ENCODE peak calls at places on chromosomes 4 and X, in six cellular contexts. V is right lobe of liver, H is stomach, G is WTC11, R is HCT116, I is neural crest cell. J is an unnamed sample.

GRCh38 chr4:87363552-87363951 is 27.4 kb downstream of the HSD17B11 start:
- DNase-seq in I (no peak), V (no peak), R (no peak), H (no peak), G (no peak), J (no peak)

GRCh38 chrX:55056820-55057690 is 17.8 kb upstream of the PAGE2B start:
- DNase-seq in H (no peak), R (no peak), I (no peak), V (no peak), G (no peak), J (no peak)

GRCh38 chr4:106615407-106615945 is 246.9 kb upstream of the GIMD1 start:
- DNase-seq in R (no peak), V (no peak), I (no peak), H (no peak), G (no peak), J (no peak)

GRCh38 chr4:185510803-185511202 is 24.5 kb downstream of the PDLIM3 start:
- DNase-seq in H (no peak), G (no peak), V (no peak), R (no peak), I (no peak), J (no peak)

GRCh38 chr4:175951794-175952193 is 113.8 kb upstream of the WDR17 start:
- DNase-seq in G (no peak), V (no peak), R (no peak), H (peak), I (no peak), J (no peak)

GRCh38 chr4:176709417-176709816 is 83.3 kb downstream of the VEGFC start:
- DNase-seq in I (no peak), R (no peak), G (no peak), H (no peak), V (no peak), J (no peak)

GRCh38 chrX:17559728-17560379 is 177.4 kb upstream of the SCML1 start:
- DNase-seq in H (peak), R (peak), I (no peak), V (no peak), G (no peak), J (peak)

GRCh38 chr4:8857682-8858187 is 13.9 kb downstream of the HMX1 start:
- DNase-seq in I (no peak), R (no peak), G (no peak), V (no peak), H (no peak), J (peak)

GRCh38 chr4:98603683-98604573 is 54.5 kb downstream of the TSPAN5 start:
- DNase-seq in H (no peak), I (no peak), R (no peak), G (no peak), V (no peak), J (no peak)

GRCh38 chr4:75769044-75769443 is 44.7 kb downstream of the USO1 start:
- DNase-seq in V (no peak), R (no peak), H (no peak), I (no peak), G (no peak), J (no peak)

GRCh38 chr4:18684932-18685331 is 663.4 kb upstream of the LCORL start:
- DNase-seq in G (no peak), R (no peak), I (no peak), V (no peak), H (no peak), J (no peak)

GRCh38 chr4:18686338-18687039 is 664.9 kb upstream of the LCORL start:
- DNase-seq in I (no peak), H (no peak), V (no peak), G (no peak), R (no peak), J (no peak)

GRCh38 chr4:18691431-18692200 is 670.1 kb upstream of the LCORL start:
- DNase-seq in H (no peak), G (peak), V (no peak), I (no peak), R (no peak), J (no peak)

GRCh38 chr4:18689308-18689915 is 667.9 kb upstream of the LCORL start:
- DNase-seq in G (peak), I (peak), H (peak), R (peak), V (no peak), J (no peak)
- TF ChIP-seq CTCF in G (peak), I (peak), H (no peak), R (peak), V (peak), J (peak)

GRCh38 chr4:100117749-100118148 is 72.5 kb downstream of the DDIT4L start:
- DNase-seq in R (no peak), G (no peak), V (no peak), H (no peak), I (no peak), J (no peak)
- TF ChIP-seq CTCF in R (no peak), G (no peak), V (no peak), H (no peak), I (no peak), J (no peak)

GRCh38 chrX:101617211-101618191 is at the start of gene ARMCX6:
- DNase-seq in R (peak), G (peak), I (peak), H (peak), V (peak), J (peak)
- TF ChIP-seq CTCF in R (peak), G (no peak), I (peak), H (no peak), V (no peak), J (no peak)

DNA sequence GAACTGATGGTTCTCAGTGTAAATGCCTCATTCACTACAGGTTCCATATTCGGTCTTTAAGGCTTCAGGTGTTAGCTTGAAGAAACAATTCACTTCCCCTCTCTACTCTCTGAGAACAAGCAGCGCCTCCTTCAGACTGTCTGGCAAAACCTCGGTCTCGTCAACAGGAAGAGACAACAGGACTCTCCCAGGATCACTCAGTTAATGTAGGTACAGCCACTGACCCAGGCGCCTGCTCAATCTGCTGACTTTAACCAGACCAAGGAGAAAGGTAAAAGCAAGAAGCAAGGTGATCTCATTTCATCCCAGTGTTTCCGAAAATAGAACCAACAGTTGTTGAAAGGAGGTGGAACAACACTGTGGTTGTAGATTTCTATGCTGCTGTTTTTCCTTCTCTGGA is 102.2 kb downstream of the SLC2A9 start:
- DNase-seq in H (no peak), G (peak), I (no peak), V (no peak), R (no peak), J (no peak)
- TF ChIP-seq CTCF in H (no peak), G (no peak), I (no peak), V (no peak), R (peak), J (no peak)

DNA sequence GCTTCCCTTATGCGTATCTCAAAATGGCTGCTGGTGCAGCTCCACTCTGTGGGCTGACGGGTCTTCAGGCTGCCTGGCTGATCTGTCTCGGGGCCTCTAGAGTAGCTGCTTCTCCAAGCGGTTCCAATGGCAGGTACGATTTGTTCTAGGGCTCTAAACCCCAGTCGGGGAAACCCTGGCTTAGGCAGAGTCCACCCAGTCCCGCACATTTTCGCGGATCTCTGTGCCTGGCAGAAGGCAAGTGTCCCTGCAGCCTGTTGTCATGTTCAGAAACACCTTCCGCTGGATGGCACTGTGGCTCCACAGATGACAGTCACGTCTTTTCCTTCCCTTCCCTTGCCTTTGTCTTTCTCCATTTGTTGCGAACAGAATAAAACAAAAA is 54.4 kb downstream of the NBDY start:
- DNase-seq in G (peak), H (peak), V (peak), R (no peak), I (no peak), J (peak)
- TF ChIP-seq CTCF in G (no peak), H (no peak), V (peak), R (no peak), I (no peak), J (no peak)

GRCh38 chr4:40228497-40229365 is 31.9 kb downstream of the RHOH start:
- DNase-seq in V (no peak), I (no peak), H (no peak), R (no peak), G (peak), J (no peak)
- TF ChIP-seq CTCF in V (peak), I (peak), H (no peak), R (peak), G (peak), J (no peak)

GRCh38 chr4:76782837-76783236 is 115.1 kb downstream of the SOWAHB start:
- DNase-seq in R (no peak), V (no peak), G (no peak), H (no peak), I (no peak), J (no peak)

GRCh38 chr4:76781698-76782595 is 116.0 kb downstream of the SOWAHB start:
- DNase-seq in I (no peak), R (peak), V (no peak), H (no peak), G (no peak), J (no peak)

GRCh38 chr4:76783836-76784235 is 114.1 kb downstream of the SOWAHB start:
- DNase-seq in H (no peak), V (no peak), G (no peak), R (no peak), I (no peak), J (no peak)

GRCh38 chr4:76780781-76781697 is 116.9 kb downstream of the SOWAHB start:
- DNase-seq in R (no peak), I (no peak), V (no peak), G (no peak), H (no peak), J (no peak)

DNA sequence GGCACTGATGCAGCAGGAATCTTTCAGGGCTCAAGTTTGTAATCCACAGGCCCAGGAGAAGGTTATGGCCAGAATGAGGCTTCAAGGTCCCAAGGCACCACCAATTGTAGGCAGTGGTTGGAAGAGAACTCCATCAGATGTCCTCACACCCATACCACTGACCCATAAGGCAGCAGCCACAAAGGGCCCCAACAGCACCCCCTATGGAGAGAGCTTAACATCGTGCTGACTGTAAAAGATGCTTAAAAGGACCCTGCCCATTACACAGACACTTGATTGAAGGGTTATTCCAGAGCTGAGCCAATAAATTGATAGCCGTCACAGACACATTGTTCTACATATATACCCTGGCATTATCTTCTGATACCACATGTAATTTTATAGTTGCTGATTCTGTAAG is 113.7 kb downstream of the SOWAHB start:
- DNase-seq in R (no peak), V (no peak), I (no peak), G (peak), H (no peak), J (no peak)
- TF ChIP-seq CTCF in R (peak), V (no peak), I (peak), G (no peak), H (no peak), J (no peak)